ENCODE peak calls at places on chromosome 14, in five cellular contexts. B, L, N, T and X are unnamed samples.

GRCh38 chr14:65080954-65081747 is 21.2 kb downstream of the MAX start:
- DNase-seq in B (no peak), L (no peak), N (no peak), T (no peak), X (no peak)

GRCh38 chr14:73457050-73457934 is 1.1 kb downstream of the NUMB start:
- DNase-seq in B (peak), L (no peak), N (no peak), T (no peak), X (no peak)

GRCh38 chr14:49566714-49567113 is 19.5 kb downstream of the RPS29 start:
- DNase-seq in B (no peak), L (no peak), N (no peak), T (no peak), X (no peak)

GRCh38 chr14:100891501-100892445 is 11.7 kb downstream of the RTL1 start:
- DNase-seq in B (no peak), L (no peak), N (no peak), T (no peak), X (no peak)

GRCh38 chr14:68651652-68652432 is 141.0 kb downstream of the ZFP36L1 start:
- DNase-seq in B (no peak), L (no peak), N (no peak), T (no peak), X (no peak)

GRCh38 chr14:21614245-21614644 is 20.5 kb downstream of the OR10G2 start:
- DNase-seq in B (no peak), L (no peak), N (no peak), T (no peak), X (no peak)

GRCh38 chr14:68628605-68629310 is 164.1 kb downstream of the ZFP36L1 start:
- DNase-seq in B (peak), L (no peak), N (peak), T (peak), X (peak)

GRCh38 chr14:51784466-51784865 is 75.9 kb upstream of the GNG2 start:
- DNase-seq in B (no peak), L (no peak), N (no peak), T (no peak), X (no peak)

GRCh38 chr14:94030571-94030970 is 4.4 kb downstream of the OTUB2 start:
- DNase-seq in B (no peak), L (no peak), N (no peak), T (no peak), X (no peak)